ENCODE peak calls at places on chromosomes 1 and 21, in eight cellular contexts. I, M, F, H, E, N, B and Q are unnamed samples.
A peak's percentile ranks its signal among the peaks of the same experiment; 100 is the strongest.

GRCh38 chr1:91952187-91952586 is 3.0 kb downstream of the BRDT start:
- DNase-seq in I (no peak), M (no peak), F (no peak), H (no peak), E (no peak), N (no peak), B (no peak), Q (no peak)

GRCh38 chr1:44660176-44660575 is 14.1 kb downstream of the TMEM53 start:
- DNase-seq in I (no peak), M (no peak), F (no peak), H (peak; percentile 40), E (peak; percentile 62), N (no peak), B (no peak), Q (no peak)

GRCh38 chr1:47751188-47751587 is 246.0 kb downstream of the TRABD2B start:
- DNase-seq in I (no peak), M (no peak), F (peak; percentile 20), H (no peak), E (no peak), N (peak; percentile 29), B (no peak), Q (no peak)

GRCh38 chr1:201169203-201169602 is 14.9 kb upstream of the TMEM9 start:
- DNase-seq in I (no peak), M (no peak), F (no peak), H (no peak), E (no peak), N (no peak), B (no peak), Q (no peak)

GRCh38 chr1:94048413-94049164 is 72.4 kb downstream of the ABCA4 start:
- DNase-seq in I (peak; percentile 70), M (no peak), F (peak; percentile 66), H (no peak), E (no peak), N (no peak), B (no peak), Q (no peak)

GRCh38 chr21:42172596-42173483 is 46.1 kb upstream of the ABCG1 start:
- DNase-seq in I (no peak), M (no peak), F (peak; percentile 17), H (no peak), E (no peak), N (peak; percentile 62), B (no peak), Q (no peak)

GRCh38 chr1:66282343-66282852 is 251.6 kb upstream of the SGIP1 start:
- DNase-seq in I (peak; percentile 94), M (peak; percentile 42), F (no peak), H (peak; percentile 43), E (no peak), N (no peak), B (no peak), Q (peak; percentile 50)

GRCh38 chr21:38263493-38263892 is 6.7 kb downstream of the KCNJ15 start:
- DNase-seq in I (peak; percentile 97), M (no peak), F (no peak), H (no peak), E (no peak), N (no peak), B (no peak), Q (no peak)

GRCh38 chr1:233140974-233141373 is 154.6 kb downstream of the PCNX2 start:
- DNase-seq in I (peak; percentile 67), M (no peak), F (no peak), H (no peak), E (no peak), N (no peak), B (no peak), Q (no peak)

GRCh38 chr1:245673920-245674414 is 519.2 kb downstream of the KIF26B start:
- DNase-seq in I (peak; percentile 40), M (no peak), F (no peak), H (no peak), E (no peak), N (no peak), B (no peak), Q (no peak)

GRCh38 chr1:44811714-44812151 is 3.4 kb downstream of the BTBD19 start:
- DNase-seq in I (peak; percentile 77), M (peak; percentile 48), F (peak; percentile 65), H (peak; percentile 20), E (peak; percentile 25), N (no peak), B (peak; percentile 74), Q (no peak)

GRCh38 chr1:166836733-166837132 is 2.5 kb upstream of the POGK start:
- DNase-seq in I (no peak), M (no peak), F (no peak), H (no peak), E (no peak), N (no peak), B (no peak), Q (no peak)

GRCh38 chr1:207282049-207282448 is 39.4 kb upstream of the CD55 start:
- DNase-seq in I (no peak), M (no peak), F (no peak), H (no peak), E (no peak), N (no peak), B (no peak), Q (no peak)

GRCh38 chr1:100767176-100767876 is 47.8 kb downstream of the VCAM1 start:
- DNase-seq in I (no peak), M (no peak), F (no peak), H (no peak), E (no peak), N (no peak), B (no peak), Q (no peak)

GRCh38 chr1:34292472-34292871 is 115.8 kb downstream of the C1orf94 start:
- DNase-seq in I (no peak), M (no peak), F (peak; percentile 57), H (no peak), E (no peak), N (no peak), B (no peak), Q (no peak)

GRCh38 chr1:151841141-151841540 is 1.5 kb upstream of the C2CD4D start:
- DNase-seq in I (peak; percentile 53), M (no peak), F (no peak), H (peak; percentile 45), E (no peak), N (no peak), B (peak; percentile 27), Q (no peak)

GRCh38 chr1:115222616-115223402 is 115.2 kb downstream of the NGF start:
- DNase-seq in I (no peak), M (no peak), F (no peak), H (no peak), E (no peak), N (no peak), B (no peak), Q (no peak)

GRCh38 chr1:159088050-159088449 is 11.5 kb upstream of the AIM2 start:
- DNase-seq in I (peak; percentile 84), M (peak; percentile 48), F (no peak), H (no peak), E (no peak), N (no peak), B (peak; percentile 85), Q (no peak)

GRCh38 chr1:20788489-20788795 is 1.3 kb upstream of the HP1BP3 start:
- DNase-seq in I (no peak), M (no peak), F (no peak), H (no peak), E (no peak), N (no peak), B (no peak), Q (no peak)

GRCh38 chr1:239587066-239587465 is 200.7 kb downstream of the CHRM3 start:
- DNase-seq in I (no peak), M (no peak), F (peak; percentile 53), H (no peak), E (no peak), N (no peak), B (no peak), Q (no peak)

GRCh38 chr1:53062731-53063591 is 948 bp downstream of the PODN start:
- DNase-seq in I (no peak), M (no peak), F (peak; percentile 81), H (no peak), E (peak; percentile 42), N (peak; percentile 62), B (no peak), Q (no peak)

GRCh38 chr1:206735553-206736031 is 35.0 kb upstream of the IL19 start:
- DNase-seq in I (peak; percentile 27), M (no peak), F (no peak), H (no peak), E (no peak), N (no peak), B (no peak), Q (no peak)

GRCh38 chr1:197066719-197067456 is at the start of gene F13B:
- DNase-seq in I (peak; percentile 29), M (no peak), F (no peak), H (no peak), E (no peak), N (no peak), B (no peak), Q (no peak)
- TF ChIP-seq CTCF in I (peak; percentile 18), M (no peak), F (peak; percentile 53), H (no peak), E (no peak), N (no peak), B (no peak), Q (no peak)

DNA sequence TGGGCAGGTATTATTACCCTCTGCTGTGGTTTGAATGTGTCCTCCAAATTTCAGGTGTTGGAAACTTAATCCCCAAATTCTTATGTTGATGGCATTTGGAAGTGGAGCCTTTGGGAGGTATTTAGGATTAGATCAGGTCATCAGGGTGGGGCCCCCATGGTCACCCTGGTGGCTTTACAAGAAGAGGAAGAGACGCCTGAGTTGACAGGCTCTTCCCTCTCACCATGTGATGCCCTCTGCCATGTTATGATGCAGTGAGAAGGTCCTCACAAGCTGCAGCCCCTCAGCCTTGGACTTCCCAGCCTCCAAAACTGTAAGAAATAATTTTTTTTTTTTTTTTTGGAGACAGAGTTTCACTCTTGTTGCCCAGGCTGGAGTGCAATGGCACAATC is 8.8 kb upstream of the THEMIS2 start:
- DNase-seq in I (no peak), M (no peak), F (no peak), H (no peak), E (peak; percentile 77), N (no peak), B (no peak), Q (no peak)
- TF ChIP-seq CTCF in I (no peak), M (no peak), F (no peak), H (no peak), E (no peak), N (no peak), B (no peak), Q (no peak)

DNA sequence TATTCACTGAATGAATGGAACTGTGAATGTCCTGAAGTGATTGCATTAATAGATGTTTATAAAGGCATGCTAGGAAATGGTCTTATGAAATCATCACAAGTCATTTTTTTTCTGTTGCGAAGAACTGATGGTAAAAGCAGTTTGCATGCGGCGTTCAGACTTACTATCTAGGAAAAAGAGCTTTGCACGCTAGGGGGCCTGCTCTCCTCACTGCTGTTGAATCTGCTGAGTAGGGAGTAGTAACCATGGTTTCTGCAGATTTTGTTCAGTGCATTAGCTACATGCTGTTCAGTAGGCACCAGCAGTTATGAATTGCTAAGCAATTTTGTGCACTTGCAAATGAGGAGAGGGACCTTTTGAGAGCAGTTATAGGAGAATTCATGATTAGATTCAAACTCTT is 57.9 kb downstream of the CENPF start:
- DNase-seq in I (peak; percentile 91), M (peak; percentile 84), F (peak; percentile 66), H (no peak), E (no peak), N (no peak), B (peak; percentile 70), Q (no peak)
- TF ChIP-seq CTCF in I (peak; percentile 79), M (peak; percentile 88), F (peak; percentile 63), H (no peak), E (peak; percentile 30), N (peak; percentile 72), B (peak; percentile 69), Q (no peak)

DNA sequence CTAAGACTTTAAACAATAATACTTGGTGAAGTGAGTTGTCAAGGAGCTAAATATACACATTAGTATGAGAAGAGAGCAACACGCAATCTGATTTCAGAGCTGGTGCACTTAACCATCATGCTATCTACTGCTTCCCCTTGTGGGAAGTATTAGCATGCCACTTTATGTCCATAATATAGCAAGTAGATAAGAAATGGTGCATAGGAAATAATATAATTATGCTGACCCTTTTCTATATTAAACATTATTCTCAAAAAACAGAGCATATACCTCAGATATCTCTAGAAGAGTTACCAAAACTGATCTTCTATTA is 63.4 kb downstream of the MAGI3 start:
- DNase-seq in I (no peak), M (no peak), F (no peak), H (no peak), E (no peak), N (no peak), B (no peak), Q (no peak)
- TF ChIP-seq CTCF in I (peak; percentile 39), M (peak; percentile 25), F (no peak), H (no peak), E (no peak), N (no peak), B (no peak), Q (no peak)